ENCODE peak calls at places on chromosomes 11 and 22, in five cellular contexts. N, J, K, S and Q are unnamed samples. For H3K4me1, the result is how much of the 10 kb centered on the place peaks cover.

GRCh38 chr11:73019996-73020395 is 122.1 kb downstream of the FCHSD2 start:
- DNase-seq in N (no peak), J (no peak), K (no peak), S (no peak), Q (peak)

GRCh38 chr11:118000850-118001228 is 14.6 kb downstream of the IL10RA start:
- DNase-seq in N (no peak), J (no peak), K (no peak), S (no peak), Q (no peak)

GRCh38 chr11:29119116-29119515 is 897.7 kb downstream of the KCNA4 start:
- DNase-seq in N (no peak), J (no peak), K (no peak), S (no peak), Q (no peak)

GRCh38 chr11:6418199-6418957 is 516 bp downstream of the APBB1 start:
- DNase-seq in N (peak), J (no peak), K (peak), S (no peak), Q (peak)

GRCh38 chr11:57256119-57256518 is 19.1 kb upstream of the APLNR start:
- DNase-seq in N (no peak), J (no peak), K (no peak), S (no peak), Q (no peak)

GRCh38 chr11:74683941-74684481 is 47.2 kb downstream of the CHRDL2 start:
- DNase-seq in N (no peak), J (no peak), K (no peak), S (no peak), Q (no peak)

GRCh38 chr22:25174888-25175411 is 24.7 kb upstream of the CRYBB3 start:
- DNase-seq in N (no peak), J (no peak), K (no peak), S (no peak), Q (no peak)

GRCh38 chr11:45073575-45074225 is 72.7 kb upstream of the PRDM11 start:
- DNase-seq in N (no peak), J (no peak), K (no peak), S (no peak), Q (peak)

GRCh38 chr11:4979021-4979420 is 15.6 kb upstream of the OR51L1 start:
- DNase-seq in N (no peak), J (no peak), K (no peak), S (no peak), Q (no peak)

GRCh38 chr11:69374110-69374981 is 80.4 kb downstream of the MYEOV start:
- DNase-seq in N (no peak), J (no peak), K (peak), S (peak), Q (peak)

GRCh38 chr22:49420651-49421050 is 407.0 kb downstream of the BRD1 start:
- DNase-seq in N (no peak), J (no peak), K (no peak), S (no peak), Q (no peak)

GRCh38 chr22:44204937-44205712 is 24.4 kb downstream of the PARVG start:
- DNase-seq in N (no peak), J (no peak), K (no peak), S (no peak), Q (no peak)

GRCh38 chr11:46006418-46007070 is 84.1 kb downstream of the LARGE2 start:
- DNase-seq in N (no peak), J (peak), K (peak), S (no peak), Q (peak)

GRCh38 chr22:17802822-17803221 is 28.6 kb upstream of the BID start:
- DNase-seq in N (no peak), J (no peak), K (no peak), S (no peak), Q (no peak)

DNA sequence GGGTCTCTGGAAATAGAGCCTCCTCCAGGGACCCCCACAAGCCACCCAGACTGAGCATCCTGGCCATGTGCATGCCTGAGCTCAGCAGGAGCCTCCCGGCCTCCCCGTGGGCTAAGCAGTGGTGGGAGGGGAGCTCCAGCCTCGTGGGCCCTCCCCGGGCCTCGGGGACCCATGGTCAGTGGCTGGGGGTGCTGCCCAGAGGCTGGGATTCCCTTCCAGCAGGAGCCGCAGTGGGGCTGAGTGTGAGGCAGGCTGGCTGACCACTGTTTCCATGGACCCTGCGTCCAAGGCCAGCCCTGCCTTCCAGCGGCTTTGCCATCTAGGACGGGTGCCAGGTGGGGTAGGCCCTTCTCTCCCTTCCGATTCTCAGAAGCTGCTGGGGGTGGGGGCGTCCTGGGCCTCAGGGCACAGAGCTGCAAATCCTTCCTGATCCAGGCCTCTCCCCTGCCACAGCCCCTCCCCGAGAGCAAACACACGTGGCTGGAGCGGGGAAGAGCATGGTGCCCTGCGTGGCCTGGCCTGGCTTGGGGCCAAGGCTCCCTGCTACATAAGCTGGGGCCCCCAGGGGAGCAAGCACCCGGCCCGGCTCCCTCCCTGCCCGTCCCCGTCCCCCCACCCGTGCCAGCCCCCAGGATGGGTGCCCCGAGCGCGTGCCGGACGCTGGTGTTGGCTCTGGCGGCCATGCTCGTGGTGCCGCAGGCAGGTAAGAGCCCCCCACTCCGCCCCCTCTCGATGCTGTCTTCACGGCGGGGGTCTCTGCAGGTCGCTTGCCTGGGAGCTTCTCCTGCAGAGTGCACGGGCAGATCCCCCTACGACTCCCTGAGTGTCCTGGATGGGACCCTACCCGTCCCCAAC is at the start of gene MUC5B:
- DNase-seq in N (peak), J (no peak), K (peak), S (peak), Q (no peak)
- H3K4me1 ChIP-seq in N (under half), J (half or more), K (under half), S (under half), Q (under half)

DNA sequence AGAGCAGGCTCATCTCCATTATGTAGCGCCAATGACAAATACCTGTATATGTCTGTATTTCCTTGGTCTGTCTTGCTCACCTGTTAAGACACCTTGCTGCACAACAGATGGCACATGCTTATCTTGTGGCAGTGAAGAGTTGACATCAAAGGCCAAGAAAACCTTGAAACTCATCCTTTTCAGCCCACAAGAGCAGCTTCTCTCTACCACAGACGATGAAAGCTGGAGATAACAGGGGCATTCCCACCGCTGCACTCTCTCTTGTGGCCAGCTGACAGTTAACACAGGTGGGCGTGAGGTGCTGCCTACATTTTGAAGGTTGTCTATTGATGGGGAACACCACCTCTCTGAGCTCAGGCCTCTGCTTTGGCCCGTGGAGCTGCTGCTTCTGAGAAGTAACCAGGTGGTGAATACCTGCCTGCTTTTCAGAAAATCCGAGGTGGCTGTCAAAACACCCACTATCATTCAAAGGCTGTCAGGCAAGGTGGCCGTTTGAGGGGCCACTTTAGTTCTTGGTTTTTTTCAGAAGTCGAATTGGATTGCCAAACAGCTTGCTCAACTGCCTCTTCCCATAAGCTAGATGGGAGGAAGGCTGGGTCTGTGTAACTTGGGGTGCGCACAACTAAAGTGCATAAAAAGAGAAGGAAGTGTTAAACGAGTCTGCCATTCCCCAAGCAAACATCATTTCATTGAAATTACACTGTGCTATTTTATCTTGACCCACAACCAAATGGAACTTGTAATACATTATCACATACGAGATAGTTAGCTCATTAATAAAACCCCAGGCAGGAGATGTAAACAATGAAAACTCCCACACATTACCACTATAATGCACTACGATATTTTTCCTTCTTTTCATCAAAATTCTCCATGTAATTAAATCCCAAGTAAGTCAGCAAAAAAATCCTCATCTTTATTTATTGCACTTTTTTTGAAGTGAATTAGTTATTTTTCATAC is 87.1 kb upstream of the RAG2 start:
- DNase-seq in N (peak), J (no peak), K (no peak), S (no peak), Q (no peak)
- H3K4me1 ChIP-seq in N (under half), J (under half), K (under half), S (under half), Q (under half)

GRCh38 chr22:20966883-20967696 is at the start of gene AIFM3:
- DNase-seq in N (no peak), J (no peak), K (no peak), S (no peak), Q (no peak)
- H3K4me1 ChIP-seq in N (under half), J (under half), K (under half), S (under half), Q (under half)

GRCh38 chr11:129316781-129317180 is 58.9 kb upstream of the BARX2 start:
- DNase-seq in N (no peak), J (no peak), K (no peak), S (no peak), Q (no peak)
- H3K4me1 ChIP-seq in N (under half), J (under half), K (under half), S (under half), Q (under half)

DNA sequence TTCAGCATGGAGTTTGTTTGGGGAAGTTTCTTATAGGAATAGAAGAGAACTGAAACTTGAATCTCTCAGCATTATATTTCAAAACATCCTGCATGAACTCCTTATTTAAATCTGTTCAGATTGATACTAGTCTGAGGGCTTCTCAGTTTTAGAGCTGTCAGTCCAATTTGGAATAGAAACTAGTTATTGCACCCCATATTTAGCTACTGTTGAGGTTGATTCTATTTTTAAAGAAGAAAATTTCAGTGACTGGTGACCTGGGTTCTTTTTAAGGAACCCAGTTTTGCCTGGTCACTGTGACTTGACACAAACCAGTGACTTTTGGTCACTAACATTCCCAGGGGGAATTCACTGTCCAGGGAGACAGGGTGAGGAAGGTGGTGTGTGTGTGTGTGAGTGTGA is 125.9 kb upstream of the TTC12 start:
- DNase-seq in N (no peak), J (no peak), K (no peak), S (no peak), Q (no peak)
- H3K4me1 ChIP-seq in N (under half), J (under half), K (under half), S (under half), Q (under half)

GRCh38 chr22:37749223-37749622 is 52.4 kb downstream of the TRIOBP start:
- DNase-seq in N (no peak), J (no peak), K (no peak), S (peak), Q (no peak)

GRCh38 chr22:37746366-37747089 is 49.7 kb downstream of the TRIOBP start:
- DNase-seq in N (no peak), J (peak), K (peak), S (no peak), Q (peak)

GRCh38 chr22:37747090-37747714 is 50.4 kb downstream of the TRIOBP start:
- DNase-seq in N (no peak), J (peak), K (peak), S (no peak), Q (peak)

GRCh38 chr22:37748659-37749058 is 51.8 kb downstream of the TRIOBP start:
- DNase-seq in N (no peak), J (no peak), K (no peak), S (no peak), Q (no peak)

GRCh38 chr22:37747715-37748100 is 50.9 kb downstream of the TRIOBP start:
- DNase-seq in N (no peak), J (no peak), K (no peak), S (no peak), Q (no peak)
- H3K4me1 ChIP-seq in N (under half), J (half or more), K (under half), S (half or more), Q (under half)